ENCODE peak calls at places on chromosomes 1 and 21, in ten cellular contexts. F, B, Y, U, O, D, V, I, W and G are unnamed samples.

GRCh38 chr1:26289158-26290059 is 9.5 kb downstream of the SH3BGRL3 start:
- DNase-seq in W (peak; percentile 98), O (no peak), U (no peak), Y (peak; percentile 98), F (no peak), V (peak; percentile 43), B (no peak), D (no peak), I (no peak), G (no peak)

GRCh38 chr1:240608707-240609106 is 3.2 kb downstream of the GREM2 start:
- DNase-seq in U (no peak), B (peak; percentile 17), W (no peak), D (peak; percentile 18), V (no peak), Y (peak; percentile 32), F (peak; percentile 57), I (no peak), O (no peak), G (no peak)

GRCh38 chr1:229848762-229849677 is 218.0 kb upstream of the GALNT2 start:
- DNase-seq in F (peak; percentile 50), W (peak; percentile 45), D (peak; percentile 11), U (no peak), V (no peak), B (peak; percentile 13), I (no peak), Y (peak; percentile 62), O (peak; percentile 41), G (no peak)

GRCh38 chr1:217332426-217333065 is 298.3 kb downstream of the GPATCH2 start:
- DNase-seq in W (no peak), O (no peak), D (no peak), F (no peak), Y (no peak), U (no peak), B (no peak), I (no peak), V (no peak), G (no peak)

GRCh38 chr1:58870298-58870676 is 86.4 kb upstream of the JUN start:
- DNase-seq in O (peak; percentile 31), V (no peak), B (no peak), F (no peak), W (no peak), Y (peak; percentile 37), U (no peak), I (no peak), D (no peak), G (no peak)

GRCh38 chr1:89907669-89908293 is 86.9 kb downstream of the LRRC8D start:
- DNase-seq in I (no peak), V (no peak), F (peak; percentile 21), Y (no peak), D (peak; percentile 77), B (peak; percentile 88), U (no peak), W (no peak), O (no peak), G (no peak)

GRCh38 chr1:118627435-118627834 is 360.7 kb downstream of the TBX15 start:
- DNase-seq in Y (no peak), W (no peak), U (no peak), V (no peak), I (no peak), O (no peak), D (no peak), F (no peak), B (peak; percentile 0), G (no peak)

GRCh38 chr1:44542415-44543063 is 131.7 kb downstream of the TMEM53 start:
- DNase-seq in I (no peak), U (no peak), B (no peak), W (no peak), V (no peak), D (no peak), Y (no peak), O (no peak), F (no peak), G (no peak)

GRCh38 chr1:179788259-179788658 is 45.2 kb downstream of the FAM163A start:
- DNase-seq in I (no peak), W (no peak), F (no peak), B (no peak), O (no peak), Y (no peak), U (no peak), D (no peak), V (no peak), G (no peak)

GRCh38 chr1:175155473-175155856 is 37.1 kb downstream of the KIAA0040 start:
- DNase-seq in B (no peak), D (no peak), V (no peak), W (no peak), U (no peak), Y (no peak), I (no peak), F (no peak), O (no peak), G (no peak)

GRCh38 chr21:45466330-45467220 is 61.6 kb downstream of the COL18A1 start:
- DNase-seq in D (no peak), V (no peak), F (no peak), B (no peak), O (no peak), W (no peak), Y (no peak), U (no peak), I (no peak), G (no peak)

GRCh38 chr1:12251442-12251841 is 21.6 kb downstream of the VPS13D start:
- DNase-seq in U (no peak), O (no peak), F (no peak), V (no peak), D (peak; percentile 34), W (no peak), Y (no peak), I (no peak), B (no peak), G (no peak)

GRCh38 chr1:32904797-32905196 is 3.6 kb upstream of the TMEM54 start:
- DNase-seq in O (no peak), B (no peak), U (no peak), D (no peak), Y (no peak), I (no peak), W (no peak), V (no peak), F (no peak), G (no peak)

GRCh38 chr21:45704311-45705108 is 61.0 kb downstream of the PCBP3 start:
- DNase-seq in U (no peak), D (no peak), B (no peak), F (no peak), I (no peak), W (no peak), O (no peak), V (no peak), Y (no peak), G (no peak)

GRCh38 chr1:190615818-190616217 is 138.2 kb upstream of the BRINP3 start:
- DNase-seq in V (no peak), B (no peak), Y (no peak), I (no peak), W (no peak), U (no peak), F (no peak), O (no peak), D (no peak), G (no peak)

GRCh38 chr1:235327559-235328270 is at the start of gene ARID4B:
- DNase-seq in U (peak; percentile 63), W (no peak), I (peak; percentile 33), B (peak; percentile 6), D (no peak), Y (peak; percentile 74), V (no peak), F (no peak), O (no peak), G (no peak)

GRCh38 chr1:168474322-168474721 is 69.5 kb downstream of the XCL2 start:
- DNase-seq in Y (no peak), B (no peak), V (no peak), D (no peak), U (no peak), I (no peak), O (no peak), W (no peak), F (no peak), G (no peak)

GRCh38 chr1:245488346-245489110 is 333.7 kb downstream of the KIF26B start:
- DNase-seq in I (no peak), W (no peak), F (no peak), B (no peak), Y (no peak), U (no peak), O (no peak), V (no peak), D (no peak), G (no peak)